ENCODE peak calls at places on chromosome 14, in seven cellular contexts. D is stimulated activated effector memory CD8-positive, alpha-beta T cell treated with anti-CD3 and anti-CD28 coated beads, Interleukin-12 subunit alpha, Interleukin-12 subunit beta, amount 100 ng/mL, for 72 hours; L is HT-29; E is mesenchymal stem cell; T is endothelial cell; M is naive thymus-derived CD4-positive, alpha-beta T cell; A is T follicular helper cell. B is an unnamed sample.

GRCh38 chr14:96929969-96930368 is 132.8 kb downstream of the VRK1 start:
- DNase-seq in L (no peak), M (no peak), D (no peak), T (no peak), A (no peak), E (no peak), B (no peak)

GRCh38 chr14:94136575-94137331 is 7.3 kb upstream of the IFI27L2 start:
- DNase-seq in D (peak), L (peak), T (peak), M (peak), E (peak), A (peak), B (peak)

GRCh38 chr14:58662759-58663158 is 25.0 kb downstream of the DACT1 start:
- DNase-seq in M (no peak), L (no peak), A (no peak), E (no peak), T (no peak), D (no peak), B (no peak)

GRCh38 chr14:64549805-64550538 is at the start of gene PPP1R36:
- DNase-seq in L (peak), T (peak), D (peak), E (peak), M (peak), A (no peak), B (peak)

GRCh38 chr14:92863281-92863680 is 59.7 kb upstream of the CHGA start:
- DNase-seq in D (no peak), M (no peak), E (no peak), L (no peak), A (no peak), T (no peak), B (no peak)

GRCh38 chr14:88204221-88204620 is 118.8 kb downstream of the KCNK10 start:
- DNase-seq in L (peak), M (no peak), T (no peak), A (no peak), E (no peak), D (no peak), B (no peak)

GRCh38 chr14:101032433-101032832 is 128.9 kb upstream of the RTL1 start:
- DNase-seq in A (no peak), M (no peak), E (no peak), T (no peak), L (no peak), D (no peak), B (no peak)

GRCh38 chr14:96122496-96122895 is 82.1 kb upstream of the BDKRB2 start:
- DNase-seq in E (peak), D (no peak), L (no peak), M (no peak), A (no peak), T (no peak), B (no peak)

GRCh38 chr14:32100175-32100574 is 23.1 kb downstream of the ARHGAP5 start:
- DNase-seq in T (no peak), A (no peak), M (no peak), L (no peak), E (no peak), D (no peak), B (no peak)

GRCh38 chr14:48943913-48944312 is 642.3 kb downstream of the RPS29 start:
- DNase-seq in L (no peak), D (no peak), T (no peak), A (no peak), E (no peak), M (no peak), B (no peak)

GRCh38 chr14:75254381-75254821 is 24.2 kb upstream of the FOS start:
- DNase-seq in D (no peak), M (no peak), T (no peak), E (no peak), A (no peak), L (peak), B (no peak)

GRCh38 chr14:69818760-69819191 is 21.7 kb upstream of the SLC10A1 start:
- DNase-seq in A (peak), M (peak), T (peak), E (peak), L (peak), D (peak), B (peak)

GRCh38 chr14:33943081-33943480 is 7.8 kb downstream of the EGLN3 start:
- DNase-seq in M (no peak), L (peak), D (no peak), A (no peak), E (no peak), T (no peak), B (no peak)

GRCh38 chr14:106346534-106347290 is 820.3 kb downstream of the TMEM121 start:
- DNase-seq in T (no peak), D (no peak), L (no peak), E (no peak), M (no peak), A (no peak), B (no peak)

GRCh38 chr14:39974036-39974435 is 541.8 kb upstream of the FBXO33 start:
- DNase-seq in M (no peak), A (no peak), D (no peak), T (no peak), E (no peak), L (no peak), B (no peak)

GRCh38 chr14:30389134-30389900 is 169.6 kb upstream of the G2E3 start:
- DNase-seq in D (no peak), T (no peak), E (no peak), A (no peak), M (no peak), L (no peak), B (no peak)

GRCh38 chr14:67359319-67359774 is 257 bp downstream of the ATP6V1D start:
- DNase-seq in M (no peak), E (peak), D (no peak), T (peak), A (no peak), L (no peak), B (no peak)

GRCh38 chr14:51401756-51402155 is 161.7 kb downstream of the TMX1 start:
- DNase-seq in M (no peak), L (no peak), E (no peak), T (no peak), A (no peak), D (no peak), B (no peak)

GRCh38 chr14:44846232-44846824 is 115.4 kb downstream of the KLHL28 start:
- DNase-seq in T (peak), D (no peak), E (peak), L (peak), M (peak), A (no peak), B (no peak)

GRCh38 chr14:38252066-38252710 is 3.7 kb downstream of the CLEC14A start:
- DNase-seq in D (no peak), E (peak), M (no peak), T (no peak), A (no peak), L (no peak), B (no peak)

B was measured in ecto neural progenitor cell.